ENCODE peak calls at places on chromosomes 3 and 15, in six cellular contexts. A is suprapubic skin, W is psoas muscle, H is mammary epithelial cell, G is epithelial cell of proximal tubule, Y is cardiac muscle cell. B is an unnamed sample.

GRCh38 chr3:45592830-45593707 is 1.5 kb upstream of the LIMD1 start:
- DNase-seq in A (peak; percentile 96), W (peak; percentile 96), H (peak; percentile 84), G (peak; percentile 49), Y (peak; percentile 92), B (peak; percentile 75)

GRCh38 chr3:140206196-140207040 is 271.4 kb downstream of the CLSTN2 start:
- DNase-seq in A (no peak), W (no peak), H (peak; percentile 39), G (no peak), Y (peak; percentile 88), B (no peak)

GRCh38 chr15:42914728-42915497 is 5.7 kb downstream of the TTBK2 start:
- DNase-seq in A (no peak), W (no peak), H (no peak), G (no peak), Y (no peak), B (no peak)

GRCh38 chr3:34419801-34420200 is 621.4 kb downstream of the PDCD6IP start:
- DNase-seq in A (no peak), W (no peak), H (no peak), G (no peak), Y (peak; percentile 74), B (no peak)

GRCh38 chr3:33789183-33789954 is 9.1 kb upstream of the PDCD6IP start:
- DNase-seq in A (no peak), W (no peak), H (no peak), G (no peak), Y (no peak), B (no peak)

GRCh38 chr3:13416002-13416793 is 3.9 kb downstream of the NUP210 start:
- DNase-seq in A (no peak), W (no peak), H (no peak), G (no peak), Y (no peak), B (no peak)

GRCh38 chr3:195580733-195581443 is 2.9 kb downstream of the APOD start:
- DNase-seq in A (no peak), W (no peak), H (peak; percentile 17), G (no peak), Y (peak; percentile 37), B (no peak)

GRCh38 chr3:146921693-146922092 is 316.5 kb upstream of the PLSCR5 start:
- DNase-seq in A (no peak), W (no peak), H (no peak), G (no peak), Y (no peak), B (no peak)

GRCh38 chr3:45644467-45645201 is 44.6 kb upstream of the SACM1L start:
- DNase-seq in A (no peak), W (no peak), H (peak; percentile 78), G (peak; percentile 47), Y (peak; percentile 18), B (no peak)

GRCh38 chr3:24158756-24159155 is 213.7 kb downstream of the NR1D2 start:
- DNase-seq in A (no peak), W (no peak), H (no peak), G (no peak), Y (no peak), B (no peak)

GRCh38 chr3:197465197-197465995 is 90.4 kb downstream of the BDH1 start:
- DNase-seq in A (no peak), W (no peak), H (no peak), G (no peak), Y (no peak), B (no peak)

GRCh38 chr3:185658504-185658912 is 72.4 kb downstream of the SENP2 start:
- DNase-seq in A (no peak), W (peak; percentile 67), H (peak; percentile 95), G (peak; percentile 85), Y (no peak), B (no peak)

GRCh38 chr15:76011611-76012010 is 613 bp downstream of the NRG4 start:
- DNase-seq in A (no peak), W (no peak), H (no peak), G (no peak), Y (no peak), B (no peak)
- H3K4me3 ChIP-seq in A (no peak overlapping the region), W (peak overlapping the region; percentile 65), H (peak overlapping the region; percentile 24), G (no peak overlapping the region), Y (no peak overlapping the region), B (peak overlapping the region; percentile 38)

GRCh38 chr15:89164712-89165211 is 56.6 kb downstream of the RLBP1 start:
- DNase-seq in A (no peak), W (no peak), H (no peak), G (no peak), Y (no peak), B (peak; percentile 92)
- TF ChIP-seq CTCF in A (no peak), W (no peak), H (no peak), G (no peak), Y (no peak), B (no peak)

GRCh38 chr3:118057086-118057485 is 977.6 kb downstream of the IGSF11 start:
- DNase-seq in A (no peak), W (no peak), H (no peak), G (no peak), Y (no peak), B (no peak)

GRCh38 chr3:118055381-118055780 is 979.3 kb downstream of the IGSF11 start:
- DNase-seq in A (no peak), W (no peak), H (no peak), G (no peak), Y (no peak), B (no peak)

GRCh38 chr3:118059096-118059495 is 975.5 kb downstream of the IGSF11 start:
- DNase-seq in A (no peak), W (no peak), H (no peak), G (no peak), Y (no peak), B (no peak)
- H3K4me3 ChIP-seq in A (no peak overlapping the region), W (no peak overlapping the region), H (no peak overlapping the region), G (no peak overlapping the region), Y (no peak overlapping the region), B (no peak overlapping the region)

DNA sequence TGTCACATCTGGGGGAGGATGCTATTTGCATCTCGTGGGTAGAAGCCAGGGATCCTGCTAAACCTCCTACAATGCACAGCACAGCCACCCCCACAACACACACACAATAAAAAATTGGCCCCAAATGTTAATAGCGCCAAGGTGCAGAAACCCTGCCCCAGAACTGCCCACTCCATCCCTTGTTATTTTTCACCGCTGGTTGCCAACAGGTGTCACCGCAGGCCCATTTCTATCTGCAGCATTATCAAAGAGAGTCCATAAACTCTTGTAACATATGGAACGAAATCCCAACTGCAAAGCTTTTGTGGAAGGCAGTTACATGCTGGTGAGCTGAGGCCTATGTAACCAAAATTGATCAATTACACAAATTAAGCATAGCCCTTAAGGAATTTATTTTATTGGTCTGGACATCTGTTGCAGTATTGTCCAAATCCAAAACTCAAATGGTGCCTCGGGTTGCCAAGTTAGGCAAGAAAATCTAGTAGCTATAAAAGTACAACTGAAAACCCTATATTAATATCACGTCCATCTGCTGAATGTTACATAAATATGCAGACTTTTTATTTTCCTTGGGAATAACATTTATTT is 66.2 kb downstream of the SAMMSON start:
- DNase-seq in A (no peak), W (no peak), H (no peak), G (no peak), Y (peak; percentile 43), B (no peak)
- TF ChIP-seq CTCF in A (no peak), W (no peak), H (peak; percentile 22), G (peak; percentile 44), Y (peak; percentile 10), B (peak; percentile 69)

DNA sequence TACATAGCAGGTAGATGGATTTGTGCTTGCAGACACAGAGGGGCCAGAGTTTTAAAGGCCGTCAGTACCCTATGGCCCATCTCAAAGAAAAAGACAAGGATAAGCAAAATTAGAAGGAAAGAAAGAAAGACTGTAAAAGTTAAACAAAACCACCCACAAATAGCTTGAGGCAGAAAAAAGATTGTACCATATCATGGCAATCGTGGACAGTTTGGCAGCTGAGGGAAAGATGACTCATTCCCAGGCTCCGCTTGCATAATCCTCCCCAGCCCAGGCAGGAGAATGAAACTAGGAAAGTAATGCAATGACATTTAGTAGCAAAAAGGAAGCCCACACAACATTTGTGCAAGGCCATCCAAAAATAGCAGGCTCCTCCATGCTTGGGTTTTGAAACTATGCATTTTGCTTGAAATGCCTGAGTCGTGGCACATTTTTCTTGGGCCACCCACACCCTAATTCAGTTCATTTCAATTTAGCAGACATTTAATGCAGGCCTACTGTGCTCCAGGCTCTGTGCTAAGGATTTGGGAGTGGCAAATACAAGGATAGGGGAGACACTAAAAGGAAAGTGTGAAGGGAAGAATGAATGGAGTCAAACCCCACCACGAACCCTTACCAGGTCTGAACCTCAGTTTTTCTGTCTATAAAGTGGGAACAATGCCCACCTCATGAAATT is 40.9 kb upstream of the SMAD3 start:
- DNase-seq in A (no peak), W (peak; percentile 83), H (peak; percentile 93), G (no peak), Y (no peak), B (peak; percentile 41)
- H3K4me3 ChIP-seq in A (no peak overlapping the region), W (no peak overlapping the region), H (no peak overlapping the region), G (no peak overlapping the region), Y (no peak overlapping the region), B (no peak overlapping the region)

DNA sequence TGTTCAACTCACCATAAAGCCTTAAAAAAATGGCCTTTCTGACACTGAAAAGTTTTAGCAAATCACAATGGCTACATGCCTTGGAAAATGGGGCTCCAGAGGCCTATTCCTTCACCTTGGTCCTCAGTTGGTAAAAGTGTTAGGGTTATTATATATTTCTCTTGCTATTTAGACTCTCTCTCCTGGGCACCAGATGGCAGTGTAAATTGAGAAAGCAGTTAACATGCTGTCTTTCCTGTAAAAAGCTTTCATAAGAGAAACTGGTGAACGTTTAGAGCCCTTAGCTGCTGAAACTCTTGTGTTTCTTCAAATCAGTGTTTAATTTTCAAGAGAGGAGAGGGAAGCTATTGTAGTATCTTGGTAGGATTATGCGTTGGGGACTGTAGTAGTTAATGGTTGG is 89.9 kb downstream of the LRTM1 start:
- DNase-seq in A (no peak), W (no peak), H (no peak), G (no peak), Y (no peak), B (no peak)
- TF ChIP-seq CTCF in A (no peak), W (no peak), H (peak; percentile 39), G (peak; percentile 52), Y (peak; percentile 11), B (peak; percentile 51)

DNA sequence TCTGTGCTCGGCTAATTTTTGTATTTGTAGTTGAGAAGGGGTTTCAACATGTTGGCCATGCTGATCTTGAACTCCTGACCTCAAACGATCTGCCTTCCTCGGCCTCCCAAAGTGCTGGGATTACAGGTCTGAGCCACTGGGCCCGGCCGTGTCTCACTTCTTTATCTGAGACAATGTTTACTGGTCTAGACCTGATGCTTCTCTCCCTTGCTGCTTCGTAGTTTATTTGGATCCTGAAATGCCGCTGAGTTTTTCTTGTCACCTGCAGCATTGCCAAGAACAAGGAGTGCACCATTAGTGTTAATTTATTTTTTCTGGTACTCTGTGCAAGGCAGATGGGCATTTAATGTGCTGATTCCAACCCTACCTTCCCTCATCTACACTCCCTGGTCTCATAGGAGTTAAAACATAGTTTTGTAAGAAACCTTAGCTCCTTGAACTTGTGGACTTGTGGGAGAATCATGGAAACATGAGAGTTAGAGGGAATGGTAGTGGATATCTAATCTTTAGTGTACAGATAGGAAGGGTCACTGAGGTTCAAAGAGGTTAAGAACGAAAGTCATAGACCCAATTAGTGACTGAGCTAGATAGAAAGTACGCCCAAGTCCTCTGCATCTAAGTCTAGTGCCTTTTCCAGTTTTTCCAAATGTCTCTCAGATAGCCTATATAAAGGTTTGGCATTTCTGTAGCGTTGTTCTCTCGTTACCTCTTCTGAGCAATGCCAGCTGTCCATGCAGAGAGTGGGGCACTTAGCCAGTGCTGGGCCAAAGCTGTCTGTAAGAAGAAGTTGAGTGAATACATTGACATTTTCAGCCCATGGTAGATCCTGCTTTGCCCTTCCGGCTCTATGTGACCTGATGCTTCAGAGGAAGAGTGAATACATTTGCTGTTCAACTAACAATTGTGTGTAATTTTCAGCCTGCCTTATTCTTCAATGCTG is 244.1 kb downstream of the LPP start:
- DNase-seq in A (no peak), W (no peak), H (no peak), G (no peak), Y (peak; percentile 66), B (no peak)
- H3K4me3 ChIP-seq in A (no peak overlapping the region), W (peak overlapping the region; percentile 52), H (no peak overlapping the region), G (peak overlapping the region; percentile 29), Y (no peak overlapping the region), B (no peak overlapping the region)